ENCODE peak calls at places on chromosomes 2 and 18, in eight cellular contexts. C is Jurkat, Clone E6-1; M is amygdala; T is right cardiac atrium; F is cardiac muscle cell; B is NCI-H460; R is HCEC 1CT; O is NCI-H146. Z is an unnamed sample.

GRCh38 chr2:162916286-162916801 is 77.8 kb upstream of the KCNH7 start:
- DNase-seq in O (no peak), B (no peak), C (no peak), T (peak), F (no peak), R (no peak), M (no peak), Z (no peak)

GRCh38 chr2:213818436-213818835 is 534.2 kb downstream of the SPAG16 start:
- DNase-seq in M (no peak), T (no peak), F (no peak), C (no peak), R (peak), B (no peak), O (no peak), Z (no peak)

GRCh38 chr18:23400918-23401317 is 52.2 kb upstream of the RIOK3 start:
- DNase-seq in T (no peak), F (no peak), C (no peak), O (no peak), M (no peak), R (no peak), B (no peak), Z (no peak)

GRCh38 chr2:86704482-86704971 is 15.6 kb upstream of the RMND5A start:
- DNase-seq in C (no peak), F (peak), O (peak), M (no peak), R (peak), T (peak), B (peak), Z (no peak)

GRCh38 chr18:3584897-3585460 is 135.0 kb downstream of the TGIF1 start:
- DNase-seq in T (no peak), M (no peak), C (no peak), B (no peak), F (no peak), O (no peak), R (no peak), Z (no peak)

GRCh38 chr2:164213916-164214315 is 407.4 kb downstream of the GRB14 start:
- DNase-seq in R (no peak), O (no peak), B (no peak), M (no peak), F (no peak), T (no peak), C (no peak), Z (no peak)

GRCh38 chr2:62826141-62826540 is 120.6 kb downstream of the EHBP1 start:
- DNase-seq in C (no peak), O (no peak), F (peak), M (no peak), R (peak), B (no peak), T (no peak), Z (no peak)

GRCh38 chr2:78407960-78408794 is 617.3 kb upstream of the REG3G start:
- DNase-seq in F (no peak), T (no peak), M (no peak), O (no peak), C (no peak), B (no peak), R (no peak), Z (no peak)

GRCh38 chr18:1663879-1664705 is 759.4 kb downstream of the ADCYAP1 start:
- DNase-seq in O (peak), B (peak), F (peak), M (no peak), R (no peak), C (peak), T (peak), Z (peak)

GRCh38 chr18:2627821-2628276 is 27.7 kb upstream of the SMCHD1 start:
- DNase-seq in R (peak), C (no peak), O (no peak), M (no peak), T (no peak), F (no peak), B (no peak), Z (no peak)

GRCh38 chr2:72824224-72824842 is 1.5 kb downstream of the EXOC6B start:
- DNase-seq in R (peak), O (no peak), M (no peak), T (no peak), C (no peak), F (peak), B (no peak), Z (no peak)

GRCh38 chr2:61151434-61151833 is 10.6 kb upstream of the C2orf74 start:
- DNase-seq in T (no peak), F (peak), R (peak), M (no peak), O (no peak), C (no peak), B (no peak), Z (no peak)

GRCh38 chr2:237483018-237483731 is 3.9 kb upstream of the MLPH start:
- DNase-seq in C (no peak), T (peak), O (no peak), B (peak), M (no peak), R (peak), F (peak), Z (no peak)

GRCh38 chr2:148813603-148814065 is 61.4 kb upstream of the KIF5C start:
- DNase-seq in O (peak), C (no peak), F (no peak), T (no peak), M (no peak), R (no peak), B (no peak), Z (no peak)

GRCh38 chr2:173109253-173110188 is 33.9 kb downstream of the MAP3K20 start:
- DNase-seq in C (no peak), O (no peak), M (no peak), B (no peak), R (peak), T (no peak), F (peak), Z (no peak)

GRCh38 chr2:191995285-191995684 is 148.4 kb upstream of the CAVIN2 start:
- DNase-seq in O (no peak), C (no peak), R (peak), F (no peak), M (no peak), T (no peak), B (no peak), Z (no peak)

GRCh38 chr2:47054867-47055266 is 100.2 kb downstream of the STPG4 start:
- DNase-seq in R (no peak), B (no peak), C (no peak), O (no peak), M (no peak), F (no peak), T (peak), Z (no peak)

GRCh38 chr2:46988230-46988629 is 72.6 kb upstream of the MCFD2 start:
- DNase-seq in O (no peak), R (no peak), C (no peak), T (no peak), M (no peak), F (no peak), B (no peak), Z (no peak)

GRCh38 chr2:235958221-235958620 is 210.0 kb downstream of the GBX2 start:
- DNase-seq in C (no peak), O (no peak), R (no peak), M (no peak), F (no peak), B (no peak), T (no peak), Z (no peak)

GRCh38 chr2:62998949-62999348 is 51.7 kb upstream of the OTX1 start:
- DNase-seq in F (peak), T (no peak), O (no peak), R (peak), B (no peak), C (no peak), M (no peak), Z (no peak)

GRCh38 chr2:217773539-217773938 is 229.3 kb downstream of the TNS1 start:
- DNase-seq in R (no peak), F (no peak), O (no peak), C (no peak), T (no peak), M (no peak), B (no peak), Z (no peak)